ENCODE peak calls at places on chromosomes 3 and 15, in nine cellular contexts. P is right lobe of liver, T is body of pancreas, Y is K562, D is upper lobe of left lung, L is heart left ventricle, I is HepG2, G is IMR-90, Q is A549. W is an unnamed sample.

GRCh38 chr3:114464548-114464947 is 170.7 kb downstream of the TIGIT start:
- ATAC-seq in Q (no peak), T (no peak), D (no peak), Y (no peak), G (no peak), P (no peak), L (no peak), I (no peak), W (no peak)

GRCh38 chr15:66721501-66721937 is 19.5 kb downstream of the SMAD6 start:
- ATAC-seq in L (no peak), D (peak), T (no peak), G (no peak), Q (peak), Y (peak), P (no peak), I (no peak), W (no peak)

GRCh38 chr3:69435274-69436262 is 49.7 kb upstream of the FRMD4B start:
- ATAC-seq in T (no peak), L (no peak), Q (no peak), D (no peak), G (no peak), P (peak), Y (no peak), I (no peak), W (no peak)

GRCh38 chr3:190853464-190853863 is 9.0 kb downstream of the GMNC start:
- ATAC-seq in L (no peak), P (peak), I (no peak), D (no peak), T (no peak), G (no peak), Q (no peak), Y (no peak), W (no peak)

GRCh38 chr15:38885001-38885400 is 320.4 kb upstream of the RASGRP1 start:
- ATAC-seq in G (no peak), P (no peak), Y (no peak), D (peak), L (peak), T (no peak), Q (no peak), I (no peak), W (no peak)

GRCh38 chr3:72957303-72957702 is 39.3 kb upstream of the PPP4R2 start:
- ATAC-seq in D (no peak), I (peak), Q (no peak), L (peak), P (peak), G (no peak), Y (no peak), T (peak), W (no peak)

GRCh38 chr15:63843901-63844317 is 10.2 kb upstream of the HERC1 start:
- ATAC-seq in D (no peak), Y (peak), I (peak), L (no peak), G (peak), P (no peak), Q (peak), T (no peak), W (no peak)

GRCh38 chr3:40148827-40149226 is 160.7 kb upstream of the EIF1B start:
- ATAC-seq in G (no peak), P (no peak), Q (no peak), Y (no peak), D (no peak), I (no peak), T (peak), L (no peak), W (no peak)

GRCh38 chr15:68192804-68193521 is 12.2 kb downstream of the CALML4 start:
- ATAC-seq in D (no peak), L (peak), Y (no peak), T (no peak), G (no peak), I (no peak), P (no peak), Q (no peak), W (no peak)

GRCh38 chr15:75024102-75024636 is 779 bp downstream of the PPCDC start:
- ATAC-seq in P (peak), T (peak), L (peak), G (no peak), Q (peak), Y (peak), I (peak), D (peak), W (peak)

GRCh38 chr3:99315896-99316295 is 322.5 kb upstream of the COL8A1 start:
- ATAC-seq in D (no peak), P (no peak), Y (no peak), Q (no peak), T (no peak), G (no peak), I (no peak), L (no peak), W (no peak)

GRCh38 chr3:6799264-6799915 is 61.5 kb upstream of the GRM7 start:
- ATAC-seq in D (peak), Q (peak), Y (peak), G (no peak), T (no peak), L (no peak), I (peak), P (peak), W (no peak)

GRCh38 chr15:36757189-36757814 is 177.9 kb downstream of the CDIN1 start:
- ATAC-seq in D (no peak), L (peak), P (no peak), Q (no peak), I (no peak), Y (no peak), T (no peak), G (no peak), W (no peak)

GRCh38 chr15:68797157-68797556 is 23.5 kb downstream of the ANP32A start:
- ATAC-seq in L (no peak), D (no peak), Q (no peak), T (no peak), G (no peak), P (no peak), Y (no peak), I (no peak), W (no peak)

GRCh38 chr15:70140031-70140542 is 42.4 kb upstream of the TLE3 start:
- ATAC-seq in P (peak), L (no peak), G (no peak), D (peak), I (no peak), Y (no peak), T (no peak), Q (peak), W (no peak)

GRCh38 chr3:122576174-122576940 is 1.1 kb upstream of the PARP15 start:
- ATAC-seq in T (no peak), Y (no peak), I (peak), G (no peak), P (peak), D (peak), L (no peak), Q (no peak), W (no peak)

GRCh38 chr15:67906382-67906781 is 66.5 kb upstream of the RNU6-1 start:
- ATAC-seq in L (peak), T (no peak), Q (no peak), G (peak), D (no peak), Y (no peak), P (peak), I (peak), W (no peak)

GRCh38 chr15:31280037-31280830 is 46.4 kb upstream of the KLF13 start:
- ATAC-seq in D (no peak), Q (no peak), T (peak), G (no peak), Y (no peak), P (peak), L (no peak), I (peak), W (peak)

GRCh38 chr3:27147215-27147614 is 222.0 kb downstream of the NEK10 start:
- ATAC-seq in T (no peak), L (no peak), D (no peak), Q (no peak), P (peak), G (peak), I (no peak), Y (no peak), W (peak)

GRCh38 chr3:112602217-112602838 is 38.6 kb downstream of the CCDC80 start:
- ATAC-seq in I (no peak), Q (no peak), L (no peak), G (no peak), D (no peak), T (no peak), Y (no peak), P (no peak), W (no peak)

GRCh38 chr3:160150525-160150924 is 74.7 kb upstream of the C3orf80 start:
- ATAC-seq in P (no peak), L (peak), I (no peak), Y (no peak), T (no peak), G (no peak), Q (no peak), D (peak), W (no peak)

GRCh38 chr15:64048766-64049165 is 2.5 kb upstream of the DAPK2 start:
- ATAC-seq in D (no peak), P (no peak), L (no peak), Q (no peak), Y (no peak), G (no peak), I (no peak), T (no peak), W (no peak)

GRCh38 chr15:72532991-72533601 is 59.0 kb downstream of the ARIH1 start:
- ATAC-seq in L (no peak), P (peak), I (peak), Q (no peak), Y (peak), G (no peak), D (no peak), T (no peak), W (no peak)

GRCh38 chr3:111895079-111895478 is 36.0 kb downstream of the PHLDB2 start:
- ATAC-seq in L (no peak), Y (no peak), I (peak), D (no peak), P (peak), G (peak), T (no peak), Q (peak), W (no peak)

GRCh38 chr3:19946291-19946831 is 536 bp upstream of the RAB5A start:
- ATAC-seq in Y (peak), L (peak), P (peak), G (no peak), T (peak), D (peak), Q (peak), I (peak), W (no peak)

GRCh38 chr3:11643212-11644087 is at the start of gene VGLL4:
- ATAC-seq in G (peak), Y (peak), T (peak), Q (peak), I (peak), L (peak), D (peak), P (peak), W (peak)

GRCh38 chr3:11641683-11642407 is 1.9 kb downstream of the VGLL4 start:
- ATAC-seq in Q (no peak), I (no peak), D (peak), G (peak), L (no peak), T (no peak), P (peak), Y (no peak), W (no peak)

GRCh38 chr3:11642455-11643162 is 1.1 kb downstream of the VGLL4 start:
- ATAC-seq in T (peak), I (peak), L (peak), P (peak), D (peak), Y (peak), G (peak), Q (peak), W (peak)

GRCh38 chr3:11640009-11640673 is 3.6 kb downstream of the VGLL4 start:
- ATAC-seq in T (no peak), D (no peak), I (no peak), Y (no peak), G (no peak), L (no peak), Q (no peak), P (no peak), W (no peak)

GRCh38 chr3:11641316-11641682 is 2.4 kb downstream of the VGLL4 start:
- ATAC-seq in I (no peak), Y (no peak), T (no peak), L (no peak), G (peak), P (no peak), D (no peak), Q (no peak), W (no peak)
- TF ChIP-seq POLR2A in I (no peak), Y (no peak), T (no peak), L (no peak), G (no peak), P (no peak), D (no peak), Q (no peak), W (no peak)

GRCh38 chr15:40594429-40594836 is 384 bp downstream of the KNL1 start:
- ATAC-seq in T (peak), Q (peak), D (peak), P (peak), L (peak), Y (peak), G (peak), I (peak), W (peak)

GRCh38 chr15:40595773-40596172 is 1.7 kb downstream of the KNL1 start:
- ATAC-seq in Q (no peak), G (no peak), L (no peak), Y (no peak), D (no peak), T (no peak), P (no peak), I (no peak), W (no peak)

GRCh38 chr15:40595219-40595618 is 1.2 kb downstream of the KNL1 start:
- ATAC-seq in Q (no peak), I (no peak), T (no peak), P (no peak), D (no peak), L (no peak), Y (no peak), G (no peak), W (no peak)

GRCh38 chr15:40593130-40593529 is 919 bp upstream of the KNL1 start:
- ATAC-seq in Q (no peak), G (no peak), P (no peak), T (no peak), Y (no peak), I (no peak), L (no peak), D (no peak), W (no peak)

DNA sequence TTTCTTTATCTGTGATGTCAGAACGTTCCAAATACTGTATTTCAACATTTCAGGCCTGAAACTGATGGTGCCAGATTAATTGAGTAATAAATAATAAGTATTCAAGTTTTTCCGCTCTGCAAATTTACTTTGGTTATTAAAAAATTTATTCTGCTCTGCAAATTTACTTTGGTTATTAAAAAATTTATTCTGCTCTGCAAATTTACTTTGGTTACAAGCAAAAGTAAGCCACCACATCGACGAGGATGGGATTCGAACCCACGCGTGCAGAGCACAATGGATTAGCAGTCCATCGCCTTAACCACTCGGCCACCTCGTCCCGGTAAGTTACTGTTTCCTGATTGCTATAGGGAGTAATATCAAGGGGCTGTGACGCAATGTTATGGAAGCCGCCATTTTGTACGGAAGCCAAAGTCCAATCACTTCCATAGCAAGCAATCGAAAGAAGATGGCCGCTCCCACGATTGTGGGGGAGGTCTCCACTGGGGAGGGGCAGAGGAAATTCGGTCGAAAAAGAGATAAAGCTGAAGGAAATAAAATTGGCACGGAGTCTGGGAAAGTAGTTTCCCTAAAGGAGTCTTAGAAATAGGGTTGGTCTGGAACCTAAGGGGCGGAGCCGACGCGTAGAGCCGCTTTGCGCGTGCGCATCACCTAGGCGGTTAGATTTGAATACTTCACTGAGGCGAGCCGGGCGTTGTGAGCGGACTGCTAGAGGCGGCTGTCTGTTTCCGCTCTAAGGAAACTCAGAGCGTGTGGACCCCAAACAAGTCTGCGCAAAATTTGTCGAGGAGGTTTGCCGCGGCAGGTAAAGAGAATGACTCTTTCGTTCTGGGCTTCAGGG is at the start of gene KNL1:
- ATAC-seq in I (peak), P (peak), Q (peak), L (peak), D (peak), T (peak), G (peak), Y (peak), W (peak)
- TF ChIP-seq POLR2A in I (peak), P (no peak), Q (no peak), L (no peak), D (peak), T (peak), G (peak), Y (peak), W (no peak)

DNA sequence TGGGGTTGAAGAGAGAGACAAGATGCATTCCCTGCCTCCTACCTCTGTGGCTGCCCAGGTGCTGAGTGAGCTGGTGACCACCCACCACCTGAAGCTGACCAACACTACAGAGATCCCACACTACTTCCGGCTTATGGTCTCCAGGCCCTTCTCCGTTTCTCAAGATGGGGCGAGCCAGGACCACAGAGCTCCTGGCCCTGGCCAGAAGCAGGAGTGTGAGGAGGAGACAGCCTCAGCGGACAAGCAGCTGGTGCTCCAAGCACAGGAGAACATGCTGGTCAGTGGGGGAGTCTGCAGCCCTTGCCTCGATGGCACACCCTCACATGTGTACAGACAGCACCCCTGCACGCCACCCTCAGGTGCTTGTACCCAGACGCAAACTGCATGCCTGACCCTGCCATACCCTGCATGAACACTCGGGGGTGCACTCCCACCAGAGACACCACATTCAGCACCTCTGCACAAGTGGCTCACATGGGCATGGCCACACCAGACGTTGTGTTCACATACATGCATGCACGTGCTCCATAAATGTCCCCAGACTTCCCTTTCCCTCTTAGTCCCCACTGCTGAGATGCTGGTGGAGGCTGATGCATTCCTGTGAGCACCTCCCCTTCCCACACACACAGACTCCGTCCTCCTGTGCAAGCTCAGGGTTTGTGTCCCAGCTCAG is 19.0 kb downstream of the ACAA1 start:
- ATAC-seq in Y (peak), P (peak), T (peak), D (peak), I (peak), Q (peak), L (peak), G (peak), W (peak)
- TF ChIP-seq POLR2A in Y (peak), P (no peak), T (no peak), D (no peak), I (peak), Q (no peak), L (no peak), G (no peak), W (no peak)

DNA sequence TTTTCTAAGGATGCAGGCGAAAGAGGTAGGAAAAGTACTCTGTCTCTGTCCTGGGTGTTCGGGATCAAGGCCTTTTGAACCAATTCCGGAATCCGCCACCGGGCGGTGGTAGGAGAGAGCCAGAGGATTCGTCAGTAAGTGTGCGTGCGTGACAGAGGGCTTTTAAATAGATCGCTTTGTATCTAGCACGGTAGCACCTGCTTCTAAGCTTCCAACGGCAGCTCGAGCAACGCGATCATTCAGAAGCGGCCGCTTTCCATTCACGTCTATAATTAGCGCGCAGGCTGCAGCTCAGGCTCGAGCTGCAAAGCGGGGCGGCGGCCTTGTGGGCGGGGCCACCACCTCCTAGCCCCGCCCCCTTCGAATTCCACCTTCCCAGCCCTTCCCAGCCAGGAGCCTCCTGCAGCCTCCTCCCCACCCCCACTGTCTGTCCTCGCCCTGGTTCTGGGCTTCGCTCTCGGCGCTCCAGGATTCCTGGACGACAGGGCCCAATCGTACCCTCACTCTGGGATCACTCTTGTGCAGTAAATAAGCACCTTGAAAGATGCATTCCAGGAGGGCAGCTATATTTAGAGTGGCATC is 224.3 kb upstream of the TPRG1 start:
- ATAC-seq in Q (peak), T (peak), G (peak), L (peak), P (peak), D (peak), I (peak), Y (peak), W (peak)
- TF ChIP-seq POLR2A in Q (peak), T (peak), G (no peak), L (no peak), P (peak), D (peak), I (no peak), Y (no peak), W (peak)

GRCh38 chr3:18363367-18363766 is 61.8 kb downstream of the SATB1 start:
- ATAC-seq in L (no peak), Q (no peak), I (no peak), T (no peak), P (no peak), G (no peak), D (no peak), Y (no peak), W (no peak)
- TF ChIP-seq POLR2A in L (no peak), Q (no peak), I (no peak), T (no peak), P (no peak), G (no peak), D (no peak), Y (no peak), W (no peak)

DNA sequence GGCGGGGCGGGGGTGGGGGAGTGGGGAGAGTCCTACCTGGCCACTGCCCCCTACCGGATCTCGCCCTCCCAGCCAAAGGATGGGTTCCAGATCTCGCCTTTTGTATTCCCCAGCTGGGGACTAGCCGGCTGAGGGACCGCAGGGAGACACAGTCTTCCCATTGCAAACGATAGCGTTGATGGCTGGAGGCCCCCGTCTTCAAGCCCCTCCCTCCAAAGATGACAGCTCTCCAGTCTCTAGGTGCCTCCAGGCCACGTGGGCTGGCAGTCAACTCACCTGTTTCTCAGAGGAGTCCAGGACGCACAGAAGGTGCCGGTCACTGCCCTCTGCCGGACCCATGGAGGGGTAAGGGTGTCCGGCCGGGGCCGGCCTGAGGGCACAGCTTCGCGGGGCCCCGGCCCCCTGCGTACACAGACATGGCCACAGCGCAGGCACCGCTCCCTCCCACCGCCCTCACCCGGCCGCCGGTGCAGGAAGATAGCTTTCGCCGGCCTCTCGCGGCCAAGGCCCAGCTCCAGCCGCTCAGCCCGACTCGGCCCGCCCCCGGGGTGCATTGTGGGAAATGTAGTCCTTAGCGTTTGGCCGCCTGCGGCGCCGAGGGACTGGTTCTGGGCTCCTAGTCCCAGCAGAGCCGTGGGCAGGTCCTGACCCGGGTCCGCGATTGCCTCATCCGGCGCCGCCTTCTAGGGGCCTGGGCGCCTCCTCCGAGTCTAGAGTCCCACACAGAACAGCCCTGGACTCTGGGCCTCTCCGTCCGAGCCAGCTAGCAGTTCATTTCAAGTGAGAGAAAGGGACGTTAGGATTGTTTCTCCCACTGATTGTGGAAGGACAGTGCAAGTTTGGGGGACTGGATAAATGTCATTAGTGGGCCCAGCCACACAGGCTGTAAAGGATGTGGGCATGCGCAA is at the start of gene MON1A:
- ATAC-seq in L (peak), Q (peak), D (peak), G (peak), P (peak), Y (peak), T (peak), I (peak), W (peak)
- TF ChIP-seq POLR2A in L (no peak), Q (peak), D (peak), G (no peak), P (peak), Y (peak), T (peak), I (peak), W (peak)